ENCODE peak calls at places on chromosomes 13 and 19, in ten cellular contexts. C is AG08395; T is NCI-H1930; S is SJSA1; Z is H9; K is stimulated activated CD8-positive, alpha-beta memory T cell treated with anti-CD3 and anti-CD28 coated beads, Interleukin-4, amount 100 ng/mL, for 1 hour; O is endothelial cell of umbilical vein; Y is activated T-helper 1 cell treated with Interleukin-2 at 50 U/mL for 16 hours; R is fibroblast of the aortic adventitia; U is non-pigmented ciliary epithelial cell. E is an unnamed sample.
A peak's percentile ranks its signal among the peaks of the same experiment; 100 is the strongest.

GRCh38 chr19:36489920-36490415 is 607 bp upstream of the ZNF566 start:
- DNase-seq in C (peak; percentile 91), T (peak; percentile 90), S (peak; percentile 76), Z (peak; percentile 96), K (peak; percentile 30), O (no peak), Y (peak; percentile 45), R (peak; percentile 97), U (peak; percentile 82), E (peak; percentile 100)

GRCh38 chr19:41264581-41265375 is 606 bp downstream of the HNRNPUL1 start:
- DNase-seq in C (peak; percentile 32), T (no peak), S (peak; percentile 67), Z (peak; percentile 46), K (no peak), O (peak; percentile 30), Y (peak; percentile 27), R (peak; percentile 24), U (no peak), E (peak; percentile 16)

GRCh38 chr13:55783841-55784240 is 1356.9 kb upstream of the PRR20A start:
- DNase-seq in C (no peak), T (no peak), S (no peak), Z (no peak), K (no peak), O (no peak), Y (no peak), R (no peak), U (no peak), E (no peak)

GRCh38 chr19:13833330-13834265 is 38.4 kb downstream of the ZSWIM4 start:
- DNase-seq in C (peak; percentile 93), T (peak; percentile 83), S (peak; percentile 91), Z (peak; percentile 97), K (peak; percentile 76), O (peak; percentile 91), Y (peak; percentile 84), R (peak; percentile 82), U (no peak), E (peak; percentile 80)

GRCh38 chr19:3810708-3811355 is 24.7 kb upstream of the MATK start:
- DNase-seq in C (no peak), T (no peak), S (no peak), Z (peak; percentile 22), K (no peak), O (no peak), Y (no peak), R (no peak), U (no peak), E (no peak)

GRCh38 chr13:23558675-23559536 is 11.3 kb upstream of the TNFRSF19 start:
- DNase-seq in C (peak; percentile 95), T (no peak), S (no peak), Z (no peak), K (no peak), O (peak; percentile 69), Y (no peak), R (peak; percentile 93), U (peak; percentile 63), E (peak; percentile 56)

GRCh38 chr13:21734961-21735360 is 64.1 kb downstream of the FGF9 start:
- DNase-seq in C (no peak), T (no peak), S (no peak), Z (no peak), K (no peak), O (no peak), Y (no peak), R (no peak), U (no peak), E (no peak)

GRCh38 chr13:32036762-32037161 is 5.2 kb downstream of the FRY start:
- DNase-seq in C (no peak), T (no peak), S (no peak), Z (no peak), K (no peak), O (no peak), Y (no peak), R (no peak), U (no peak), E (peak; percentile 10)

GRCh38 chr13:45194081-45194939 is 6.5 kb downstream of the KCTD4 start:
- DNase-seq in C (no peak), T (no peak), S (no peak), Z (peak; percentile 43), K (no peak), O (no peak), Y (no peak), R (peak; percentile 87), U (no peak), E (no peak)

GRCh38 chr19:18176367-18177310 is 3.0 kb downstream of the IFI30 start:
- DNase-seq in C (no peak), T (no peak), S (no peak), Z (no peak), K (no peak), O (no peak), Y (no peak), R (no peak), U (no peak), E (no peak)

GRCh38 chr13:43994999-43995859 is 115.5 kb downstream of the LACC1 start:
- DNase-seq in C (no peak), T (no peak), S (no peak), Z (no peak), K (no peak), O (no peak), Y (no peak), R (no peak), U (no peak), E (peak; percentile 2)

GRCh38 chr13:93262729-93263128 is 36.1 kb downstream of the GPC6 start:
- DNase-seq in C (peak; percentile 63), T (no peak), S (no peak), Z (no peak), K (no peak), O (no peak), Y (no peak), R (peak; percentile 58), U (no peak), E (no peak)

GRCh38 chr13:46051958-46052313 is 610 bp downstream of the ZC3H13 start:
- DNase-seq in C (no peak), T (no peak), S (no peak), Z (no peak), K (no peak), O (peak; percentile 49), Y (no peak), R (peak; percentile 16), U (no peak), E (no peak)

GRCh38 chr13:29496241-29496712 is 99.2 kb downstream of the SLC7A1 start:
- DNase-seq in C (no peak), T (no peak), S (no peak), Z (no peak), K (no peak), O (no peak), Y (no peak), R (no peak), U (no peak), E (no peak)

GRCh38 chr19:48741222-48741999 is 1.0 kb upstream of the RASIP1 start:
- DNase-seq in C (no peak), T (peak; percentile 37), S (no peak), Z (peak; percentile 78), K (no peak), O (peak; percentile 29), Y (no peak), R (no peak), U (no peak), E (no peak)

GRCh38 chr19:1355974-1356865 is 27.5 kb upstream of the NDUFS7 start:
- DNase-seq in C (no peak), T (no peak), S (no peak), Z (no peak), K (no peak), O (peak; percentile 33), Y (no peak), R (peak; percentile 52), U (no peak), E (no peak)

GRCh38 chr19:50723069-50723468 is at the start of gene CLEC11A:
- DNase-seq in C (peak; percentile 78), T (no peak), S (peak; percentile 41), Z (no peak), K (no peak), O (no peak), Y (no peak), R (peak; percentile 79), U (no peak), E (no peak)

GRCh38 chr19:1122972-1123363 is 19.2 kb downstream of the GPX4 start:
- DNase-seq in C (peak; percentile 97), T (no peak), S (peak; percentile 89), Z (peak; percentile 90), K (no peak), O (peak; percentile 69), Y (no peak), R (peak; percentile 64), U (no peak), E (peak; percentile 16)

GRCh38 chr13:96994849-96995243 is 570 bp upstream of the OXGR1 start:
- DNase-seq in C (no peak), T (no peak), S (no peak), Z (no peak), K (no peak), O (no peak), Y (no peak), R (no peak), U (no peak), E (no peak)

GRCh38 chr19:30662211-30662861 is 290.2 kb downstream of the ZNF536 start:
- DNase-seq in C (peak; percentile 40), T (no peak), S (no peak), Z (no peak), K (no peak), O (no peak), Y (no peak), R (no peak), U (no peak), E (no peak)

GRCh38 chr19:11905928-11906327 is 18.3 kb downstream of the ZNF69 start:
- DNase-seq in C (no peak), T (no peak), S (no peak), Z (no peak), K (no peak), O (no peak), Y (no peak), R (no peak), U (no peak), E (no peak)

GRCh38 chr19:21462540-21462939 is 42.9 kb upstream of the ZNF429 start:
- DNase-seq in C (no peak), T (no peak), S (no peak), Z (no peak), K (no peak), O (no peak), Y (no peak), R (no peak), U (no peak), E (no peak)

GRCh38 chr19:46924874-46925547 is 64.2 kb downstream of the ARHGAP35 start:
- DNase-seq in C (peak; percentile 38), T (no peak), S (no peak), Z (no peak), K (no peak), O (peak; percentile 74), Y (no peak), R (peak; percentile 54), U (no peak), E (no peak)

GRCh38 chr19:42555801-42556200 is 27.5 kb upstream of the CEACAM1 start:
- DNase-seq in C (no peak), T (no peak), S (no peak), Z (peak; percentile 19), K (no peak), O (no peak), Y (no peak), R (no peak), U (no peak), E (no peak)

GRCh38 chr13:74732736-74733135 is 598.5 kb upstream of the KLF12 start:
- DNase-seq in C (no peak), T (no peak), S (no peak), Z (no peak), K (no peak), O (no peak), Y (no peak), R (no peak), U (no peak), E (no peak)

GRCh38 chr13:21243843-21244184 is 67.4 kb downstream of the MRPL57 start:
- DNase-seq in C (no peak), T (no peak), S (no peak), Z (no peak), K (no peak), O (no peak), Y (no peak), R (no peak), U (no peak), E (no peak)

GRCh38 chr13:87622921-87623320 is 48.2 kb upstream of the SLITRK5 start:
- DNase-seq in C (no peak), T (no peak), S (no peak), Z (no peak), K (no peak), O (no peak), Y (no peak), R (no peak), U (no peak), E (no peak)

GRCh38 chr19:17424743-17425365 is 5.0 kb downstream of the MVB12A start:
- DNase-seq in C (no peak), T (peak; percentile 72), S (no peak), Z (peak; percentile 90), K (no peak), O (peak; percentile 48), Y (no peak), R (peak; percentile 16), U (no peak), E (no peak)

E was measured in NCI-H345.